ENCODE peak calls at places on chromosomes 3 and 15, in seven cellular contexts. One of them, this sample, is unnamed. For H3K4me1, the result is how much of the 10 kb centered on the place peaks cover.

GRCh38 chr3:38980972-38981371 is 70.8 kb downstream of the SCN11A start:
- DNase-seq in mesendoderm: no peak
- DNase-seq in psoas muscle: no peak
- DNase-seq in stomach: no peak
- DNase-seq in breast epithelium: no peak
- DNase-seq in left ventricle myocardium inferior: no peak
- DNase-seq in thoracic aorta: no peak
- DNase-seq in this sample: no peak

GRCh38 chr3:197308591-197308990 is 10.2 kb upstream of the DLG1 start:
- DNase-seq in mesendoderm: no peak
- DNase-seq in psoas muscle: no peak
- DNase-seq in stomach: no peak
- DNase-seq in breast epithelium: no peak
- DNase-seq in left ventricle myocardium inferior: no peak
- DNase-seq in thoracic aorta: no peak
- DNase-seq in this sample: no peak

GRCh38 chr3:53194218-53195065 is 33.4 kb downstream of the PRKCD start:
- DNase-seq in mesendoderm: peak
- DNase-seq in psoas muscle: peak
- DNase-seq in stomach: no peak
- DNase-seq in breast epithelium: no peak
- DNase-seq in left ventricle myocardium inferior: peak
- DNase-seq in thoracic aorta: no peak
- DNase-seq in this sample: no peak

GRCh38 chr3:25038907-25039306 is 389.2 kb upstream of the RARB start:
- DNase-seq in mesendoderm: no peak
- DNase-seq in psoas muscle: no peak
- DNase-seq in stomach: no peak
- DNase-seq in breast epithelium: no peak
- DNase-seq in left ventricle myocardium inferior: no peak
- DNase-seq in thoracic aorta: no peak
- DNase-seq in this sample: no peak

GRCh38 chr3:157125101-157125500 is 34.8 kb downstream of the CCNL1 start:
- DNase-seq in mesendoderm: no peak
- DNase-seq in psoas muscle: no peak
- DNase-seq in stomach: no peak
- DNase-seq in breast epithelium: no peak
- DNase-seq in left ventricle myocardium inferior: no peak
- DNase-seq in thoracic aorta: no peak
- DNase-seq in this sample: no peak

GRCh38 chr3:59982510-59982909 is 932.7 kb upstream of the CFAP20DC start:
- DNase-seq in mesendoderm: no peak
- DNase-seq in psoas muscle: no peak
- DNase-seq in stomach: no peak
- DNase-seq in breast epithelium: no peak
- DNase-seq in left ventricle myocardium inferior: no peak
- DNase-seq in thoracic aorta: no peak
- DNase-seq in this sample: no peak

GRCh38 chr3:130834476-130834875 is 59.4 kb upstream of the ATP2C1 start:
- DNase-seq in mesendoderm: no peak
- DNase-seq in psoas muscle: no peak
- DNase-seq in stomach: no peak
- DNase-seq in breast epithelium: no peak
- DNase-seq in left ventricle myocardium inferior: no peak
- DNase-seq in thoracic aorta: no peak
- DNase-seq in this sample: no peak

GRCh38 chr15:47331796-47332480 is 385.4 kb upstream of the SEMA6D start:
- DNase-seq in mesendoderm: peak
- DNase-seq in psoas muscle: no peak
- DNase-seq in stomach: no peak
- DNase-seq in breast epithelium: no peak
- DNase-seq in left ventricle myocardium inferior: no peak
- DNase-seq in thoracic aorta: no peak
- DNase-seq in this sample: no peak

GRCh38 chr3:131250466-131250865 is 131.1 kb upstream of the NUDT16 start:
- DNase-seq in mesendoderm: no peak
- DNase-seq in psoas muscle: no peak
- DNase-seq in stomach: no peak
- DNase-seq in breast epithelium: no peak
- DNase-seq in left ventricle myocardium inferior: no peak
- DNase-seq in thoracic aorta: no peak
- DNase-seq in this sample: no peak

GRCh38 chr15:73984208-73984979 is 7.7 kb downstream of the STOML1 start:
- DNase-seq in mesendoderm: no peak
- DNase-seq in psoas muscle: no peak
- DNase-seq in stomach: no peak
- DNase-seq in breast epithelium: no peak
- DNase-seq in left ventricle myocardium inferior: no peak
- DNase-seq in thoracic aorta: no peak
- DNase-seq in this sample: no peak

GRCh38 chr3:152317956-152318355 is 49.2 kb downstream of the MBNL1 start:
- DNase-seq in mesendoderm: no peak
- DNase-seq in psoas muscle: no peak
- DNase-seq in stomach: no peak
- DNase-seq in breast epithelium: no peak
- DNase-seq in left ventricle myocardium inferior: no peak
- DNase-seq in thoracic aorta: no peak
- DNase-seq in this sample: no peak

GRCh38 chr3:14448063-14448462 is 45.7 kb downstream of the SLC6A6 start:
- DNase-seq in mesendoderm: no peak
- DNase-seq in psoas muscle: no peak
- DNase-seq in stomach: no peak
- DNase-seq in breast epithelium: no peak
- DNase-seq in left ventricle myocardium inferior: no peak
- DNase-seq in thoracic aorta: no peak
- DNase-seq in this sample: no peak

GRCh38 chr15:45442497-45443135 is 64.3 kb upstream of the GATM start:
- DNase-seq in mesendoderm: no peak
- DNase-seq in psoas muscle: no peak
- DNase-seq in stomach: no peak
- DNase-seq in breast epithelium: no peak
- DNase-seq in left ventricle myocardium inferior: no peak
- DNase-seq in thoracic aorta: no peak
- DNase-seq in this sample: no peak

GRCh38 chr3:77190281-77190841 is 150.5 kb downstream of the ROBO2 start:
- DNase-seq in mesendoderm: no peak
- DNase-seq in psoas muscle: no peak
- DNase-seq in stomach: no peak
- DNase-seq in breast epithelium: no peak
- DNase-seq in left ventricle myocardium inferior: no peak
- DNase-seq in thoracic aorta: no peak
- DNase-seq in this sample: no peak

GRCh38 chr15:97052526-97052925 is 722.0 kb downstream of the NR2F2 start:
- DNase-seq in mesendoderm: no peak
- DNase-seq in psoas muscle: no peak
- DNase-seq in stomach: no peak
- DNase-seq in breast epithelium: no peak
- DNase-seq in left ventricle myocardium inferior: no peak
- DNase-seq in thoracic aorta: no peak
- DNase-seq in this sample: no peak

GRCh38 chr15:69092159-69092558 is 68.3 kb upstream of the GLCE start:
- DNase-seq in mesendoderm: no peak
- DNase-seq in psoas muscle: no peak
- DNase-seq in stomach: no peak
- DNase-seq in breast epithelium: no peak
- DNase-seq in left ventricle myocardium inferior: no peak
- DNase-seq in thoracic aorta: no peak
- DNase-seq in this sample: no peak

GRCh38 chr3:20846792-20847191 is 660.8 kb upstream of the SGO1 start:
- DNase-seq in mesendoderm: no peak
- DNase-seq in psoas muscle: no peak
- DNase-seq in stomach: no peak
- DNase-seq in breast epithelium: no peak
- DNase-seq in left ventricle myocardium inferior: no peak
- DNase-seq in thoracic aorta: no peak
- DNase-seq in this sample: no peak
- H3K4me1 ChIP-seq in mesendoderm: under half
- H3K4me1 ChIP-seq in psoas muscle: under half
- H3K4me1 ChIP-seq in stomach: under half
- H3K4me1 ChIP-seq in breast epithelium: under half
- H3K4me1 ChIP-seq in left ventricle myocardium inferior: under half
- H3K4me1 ChIP-seq in thoracic aorta: under half
- H3K4me1 ChIP-seq in this sample: under half

DNA sequence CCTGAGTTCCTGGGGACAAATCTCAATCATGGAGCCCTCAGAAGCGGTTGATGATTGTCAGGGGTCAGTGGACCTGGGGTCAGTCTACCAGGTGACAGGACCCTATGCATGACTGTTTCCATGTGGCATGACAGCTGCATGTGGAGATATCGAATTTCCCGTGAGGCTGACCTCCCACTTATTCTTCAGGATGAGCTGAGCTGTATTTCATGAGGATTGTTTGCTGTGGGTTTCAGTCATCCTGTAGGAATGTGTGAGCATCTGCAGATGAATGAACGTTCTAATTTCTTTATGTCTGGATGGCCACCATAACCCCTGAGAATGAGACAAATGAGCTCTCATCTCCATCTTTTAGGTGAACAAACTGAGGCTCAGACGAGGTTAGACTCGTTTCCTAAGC is 93.0 kb upstream of the HES1 start:
- DNase-seq in mesendoderm: no peak
- DNase-seq in psoas muscle: no peak
- DNase-seq in stomach: no peak
- DNase-seq in breast epithelium: no peak
- DNase-seq in left ventricle myocardium inferior: no peak
- DNase-seq in thoracic aorta: no peak
- DNase-seq in this sample: no peak
- H3K4me3 ChIP-seq in mesendoderm: no peak
- H3K4me3 ChIP-seq in psoas muscle: no peak
- H3K4me3 ChIP-seq in stomach: no peak
- H3K4me3 ChIP-seq in breast epithelium: no peak
- H3K4me3 ChIP-seq in left ventricle myocardium inferior: no peak
- H3K4me3 ChIP-seq in thoracic aorta: no peak
- H3K4me3 ChIP-seq in this sample: no peak

DNA sequence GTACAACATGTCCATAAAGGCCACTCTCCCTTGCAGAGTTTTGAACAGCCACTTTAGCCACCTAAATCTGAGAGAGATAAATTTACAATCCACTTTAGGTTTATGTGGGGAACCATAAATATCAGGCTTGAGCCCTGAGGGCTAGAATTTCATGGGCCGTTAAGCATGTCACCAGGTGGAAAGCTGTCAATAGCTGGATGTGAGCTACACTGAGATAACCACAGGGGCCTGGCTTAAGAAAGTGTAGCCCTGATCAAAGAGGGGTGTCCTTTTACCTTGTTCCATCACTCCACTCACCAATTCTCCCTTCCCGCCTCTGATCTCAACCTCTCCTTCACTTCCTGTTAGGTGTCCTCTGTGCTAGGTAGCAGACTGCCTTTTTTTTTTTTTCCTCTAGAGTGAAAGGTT is 172.8 kb upstream of the ICE2 start:
- DNase-seq in mesendoderm: peak
- DNase-seq in psoas muscle: no peak
- DNase-seq in stomach: no peak
- DNase-seq in breast epithelium: no peak
- DNase-seq in left ventricle myocardium inferior: no peak
- DNase-seq in thoracic aorta: no peak
- DNase-seq in this sample: no peak
- H3K4me1 ChIP-seq in mesendoderm: under half
- H3K4me1 ChIP-seq in psoas muscle: half or more
- H3K4me1 ChIP-seq in stomach: under half
- H3K4me1 ChIP-seq in breast epithelium: under half
- H3K4me1 ChIP-seq in left ventricle myocardium inferior: under half
- H3K4me1 ChIP-seq in thoracic aorta: under half
- H3K4me1 ChIP-seq in this sample: under half

GRCh38 chr3:107662109-107662477 is 139.3 kb downstream of the BBX start:
- DNase-seq in mesendoderm: no peak
- DNase-seq in psoas muscle: no peak
- DNase-seq in stomach: no peak
- DNase-seq in breast epithelium: no peak
- DNase-seq in left ventricle myocardium inferior: no peak
- DNase-seq in thoracic aorta: peak
- DNase-seq in this sample: no peak
- H3K4me3 ChIP-seq in mesendoderm: no peak
- H3K4me3 ChIP-seq in psoas muscle: peak
- H3K4me3 ChIP-seq in stomach: peak
- H3K4me3 ChIP-seq in breast epithelium: no peak
- H3K4me3 ChIP-seq in left ventricle myocardium inferior: peak
- H3K4me3 ChIP-seq in thoracic aorta: peak
- H3K4me3 ChIP-seq in this sample: peak

GRCh38 chr3:129622418-129622872 is 16.0 kb upstream of the PLXND1 start:
- DNase-seq in mesendoderm: no peak
- DNase-seq in psoas muscle: peak
- DNase-seq in stomach: no peak
- DNase-seq in breast epithelium: no peak
- DNase-seq in left ventricle myocardium inferior: peak
- DNase-seq in thoracic aorta: no peak
- DNase-seq in this sample: peak

GRCh38 chr3:129625071-129625874 is 18.8 kb upstream of the PLXND1 start:
- DNase-seq in mesendoderm: no peak
- DNase-seq in psoas muscle: peak
- DNase-seq in stomach: no peak
- DNase-seq in breast epithelium: no peak
- DNase-seq in left ventricle myocardium inferior: peak
- DNase-seq in thoracic aorta: no peak
- DNase-seq in this sample: peak

GRCh38 chr3:129622933-129623332 is 16.5 kb upstream of the PLXND1 start:
- DNase-seq in mesendoderm: no peak
- DNase-seq in psoas muscle: peak
- DNase-seq in stomach: no peak
- DNase-seq in breast epithelium: no peak
- DNase-seq in left ventricle myocardium inferior: peak
- DNase-seq in thoracic aorta: no peak
- DNase-seq in this sample: peak

GRCh38 chr3:129623447-129624118 is 17.1 kb upstream of the PLXND1 start:
- DNase-seq in mesendoderm: no peak
- DNase-seq in psoas muscle: peak
- DNase-seq in stomach: peak
- DNase-seq in breast epithelium: peak
- DNase-seq in left ventricle myocardium inferior: peak
- DNase-seq in thoracic aorta: no peak
- DNase-seq in this sample: peak

DNA sequence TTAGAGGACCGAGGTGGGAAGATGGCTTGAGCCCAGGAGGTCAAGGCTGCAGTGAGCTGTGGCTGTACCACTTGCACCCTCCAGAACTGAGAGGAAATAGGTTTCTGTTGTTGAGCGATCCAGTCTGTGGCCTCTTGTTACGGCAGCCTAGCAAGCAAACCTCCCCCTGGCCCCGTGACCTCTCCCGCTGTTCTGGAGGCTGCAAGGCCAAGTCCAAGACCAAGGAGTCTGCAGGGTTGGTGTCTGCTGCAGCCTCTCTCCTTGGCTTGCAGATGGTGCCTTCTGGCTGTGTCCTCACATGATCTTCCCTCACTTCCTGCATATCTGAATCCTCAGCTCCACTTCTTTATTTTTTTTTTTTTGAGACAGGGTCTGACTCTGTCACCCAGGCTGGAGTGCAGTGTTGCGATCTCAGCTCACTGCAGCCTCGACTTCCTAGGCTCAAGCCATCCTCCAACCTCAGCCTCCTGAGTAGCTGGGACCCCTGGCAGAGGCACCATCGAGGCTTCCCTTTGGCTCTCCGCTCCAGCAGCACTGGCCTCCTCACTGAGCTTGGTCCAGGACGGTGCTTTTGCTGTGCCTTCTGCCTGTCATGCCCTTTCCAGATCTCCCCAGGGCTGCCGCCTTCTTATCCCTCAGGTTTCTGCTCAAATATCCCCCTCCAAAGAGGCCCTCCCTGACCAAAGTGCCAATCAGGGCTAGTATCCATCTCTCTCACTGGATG is 18.0 kb upstream of the PLXND1 start:
- DNase-seq in mesendoderm: no peak
- DNase-seq in psoas muscle: peak
- DNase-seq in stomach: no peak
- DNase-seq in breast epithelium: no peak
- DNase-seq in left ventricle myocardium inferior: peak
- DNase-seq in thoracic aorta: no peak
- DNase-seq in this sample: peak
- H3K4me1 ChIP-seq in mesendoderm: under half
- H3K4me1 ChIP-seq in psoas muscle: under half
- H3K4me1 ChIP-seq in stomach: half or more
- H3K4me1 ChIP-seq in breast epithelium: under half
- H3K4me1 ChIP-seq in left ventricle myocardium inferior: half or more
- H3K4me1 ChIP-seq in thoracic aorta: under half
- H3K4me1 ChIP-seq in this sample: half or more